ENCODE peak calls at places on chromosomes 16 and 17, in six cellular contexts. T is HCT116, O is suprapubic skin, G is sigmoid colon, Q is transverse colon, F is stomach. U is an unnamed sample.

GRCh38 chr17:30476726-30477082 is 504 bp upstream of the GOSR1 start:
- DNase-seq in F (no peak), G (no peak), T (no peak), Q (no peak), O (no peak), U (no peak)

GRCh38 chr17:47423406-47424295 is 99.9 kb downstream of the EFCAB13 start:
- DNase-seq in G (peak), F (peak), T (no peak), O (no peak), Q (peak), U (peak)

GRCh38 chr16:14181371-14182050 is 110.4 kb downstream of the MRTFB start:
- DNase-seq in F (no peak), O (no peak), Q (no peak), G (no peak), T (no peak), U (no peak)

GRCh38 chr16:57530104-57530522 is 6.3 kb downstream of the CCDC102A start:
- DNase-seq in G (peak), O (peak), F (no peak), T (no peak), Q (peak), U (no peak)

GRCh38 chr17:6608321-6608720 is 32.2 kb downstream of the KIAA0753 start:
- DNase-seq in Q (no peak), G (no peak), F (no peak), T (peak), O (no peak), U (no peak)

GRCh38 chr16:54400261-54400660 is 113.7 kb upstream of the IRX3 start:
- DNase-seq in Q (no peak), T (no peak), G (no peak), F (no peak), O (no peak), U (no peak)

GRCh38 chr16:4323845-4324478 is 8.1 kb downstream of the GLIS2 start:
- DNase-seq in F (peak), G (peak), O (no peak), Q (peak), T (no peak), U (peak)

GRCh38 chr17:39462644-39463375 is 1.5 kb downstream of the CDK12 start:
- DNase-seq in T (no peak), G (peak), Q (peak), F (no peak), O (peak), U (no peak)

GRCh38 chr17:700504-701094 is 14.0 kb downstream of the VPS53 start:
- DNase-seq in T (peak), O (no peak), G (no peak), F (no peak), Q (no peak), U (no peak)

GRCh38 chr16:89397331-89397861 is 93.0 kb downstream of the ANKRD11 start:
- DNase-seq in G (no peak), F (no peak), Q (no peak), T (no peak), O (no peak), U (no peak)

GRCh38 chr16:49058382-49058781 is 223.3 kb downstream of the CBLN1 start:
- DNase-seq in G (no peak), Q (no peak), F (no peak), T (no peak), O (no peak), U (no peak)

GRCh38 chr17:35981908-35982330 is 622 bp upstream of the CCL16 start:
- DNase-seq in T (no peak), O (no peak), Q (peak), F (no peak), G (no peak), U (no peak)

GRCh38 chr17:39235555-39236221 is 9.9 kb upstream of the STAC2 start:
- DNase-seq in Q (peak), T (peak), O (no peak), G (no peak), F (no peak), U (no peak)

GRCh38 chr17:78497115-78497540 is 80.1 kb downstream of the DNAH17 start:
- DNase-seq in Q (peak), G (peak), F (peak), T (peak), O (no peak), U (peak)

GRCh38 chr17:81713556-81714411 is 1.7 kb downstream of the SLC25A10 start:
- DNase-seq in F (peak), O (no peak), T (no peak), G (peak), Q (peak), U (no peak)

GRCh38 chr17:50767030-50767429 is 288 bp downstream of the ANKRD40CL start:
- DNase-seq in T (no peak), Q (no peak), G (no peak), O (no peak), F (no peak), U (no peak)

GRCh38 chr17:49438439-49438861 is 23.8 kb upstream of the PHB1 start:
- DNase-seq in G (no peak), T (no peak), Q (no peak), F (no peak), O (no peak), U (no peak)

GRCh38 chr17:29210879-29211278 is 30.7 kb upstream of the MYO18A start:
- DNase-seq in G (no peak), Q (no peak), F (no peak), T (no peak), O (no peak), U (no peak)

GRCh38 chr16:11692171-11692570 is 23.9 kb downstream of the SNN start:
- DNase-seq in F (no peak), Q (no peak), G (peak), O (no peak), T (no peak), U (no peak)

GRCh38 chr16:90022209-90023077 is 3.2 kb upstream of the DBNDD1 start:
- DNase-seq in F (peak), T (peak), O (peak), Q (peak), G (peak), U (peak)

GRCh38 chr17:10360578-10360977 is 12.2 kb downstream of the MYH13 start:
- DNase-seq in G (no peak), F (no peak), Q (no peak), O (no peak), T (no peak), U (no peak)

GRCh38 chr17:75228305-75228704 is 22.8 kb downstream of the NUP85 start:
- DNase-seq in T (no peak), Q (no peak), O (no peak), F (no peak), G (no peak), U (no peak)

GRCh38 chr16:57537596-57538234 is 1.3 kb upstream of the CCDC102A start:
- DNase-seq in Q (no peak), O (peak), T (no peak), G (no peak), F (no peak), U (no peak)

GRCh38 chr17:17663160-17664072 is 17.8 kb upstream of the RAI1 start:
- DNase-seq in O (no peak), F (peak), G (peak), Q (peak), T (peak), U (no peak)

GRCh38 chr17:44170135-44170498 is 387 bp upstream of the ASB16 start:
- DNase-seq in T (no peak), F (no peak), G (no peak), O (no peak), Q (no peak), U (no peak)

DNA sequence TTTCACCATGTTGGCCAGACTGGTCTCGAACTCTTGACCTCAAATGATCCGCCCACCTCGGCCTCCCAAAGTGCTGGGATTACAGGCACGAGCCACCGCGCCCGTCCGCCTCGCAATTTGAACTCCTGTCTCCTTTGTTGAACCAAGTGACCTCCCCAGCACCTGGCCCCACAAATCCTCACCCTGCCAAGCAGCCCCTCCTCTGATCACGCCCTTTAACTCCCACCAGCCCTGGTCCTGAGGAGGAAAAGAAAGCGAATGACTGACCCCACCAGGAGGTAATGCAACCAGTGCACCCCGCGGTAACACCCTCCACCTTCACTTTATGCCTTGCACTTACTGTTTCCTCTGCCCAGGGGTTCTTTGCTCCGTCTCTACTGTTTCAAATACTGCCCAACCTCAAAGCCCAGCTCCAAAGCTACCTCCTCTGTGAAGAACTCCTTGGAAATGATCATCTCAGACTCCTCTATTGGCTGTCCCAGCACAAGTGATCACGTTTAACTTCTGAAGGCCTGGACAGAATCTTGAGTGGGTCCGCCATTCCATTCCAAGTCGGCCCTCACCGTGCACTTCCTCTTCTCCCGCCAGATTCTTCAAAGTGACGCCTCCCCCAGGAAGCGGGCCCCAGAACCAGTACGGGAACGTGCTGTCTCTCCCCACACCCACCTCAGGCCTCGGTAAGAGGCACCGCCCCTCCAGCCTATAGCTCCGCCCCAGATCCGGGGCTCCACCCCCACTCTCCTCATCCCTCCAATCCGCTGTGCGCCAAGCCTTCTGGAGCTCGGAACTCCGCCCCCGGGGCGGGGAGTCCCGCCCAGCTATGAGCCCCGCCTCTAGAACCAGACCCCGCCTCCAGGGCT is 4.4 kb downstream of the CD19 start:
- DNase-seq in F (peak), O (peak), G (peak), T (peak), Q (peak), U (peak)
- TF ChIP-seq POLR2AphosphoS5 in F (no peak), O (no peak), G (no peak), T (no peak), Q (no peak), U (no peak)

DNA sequence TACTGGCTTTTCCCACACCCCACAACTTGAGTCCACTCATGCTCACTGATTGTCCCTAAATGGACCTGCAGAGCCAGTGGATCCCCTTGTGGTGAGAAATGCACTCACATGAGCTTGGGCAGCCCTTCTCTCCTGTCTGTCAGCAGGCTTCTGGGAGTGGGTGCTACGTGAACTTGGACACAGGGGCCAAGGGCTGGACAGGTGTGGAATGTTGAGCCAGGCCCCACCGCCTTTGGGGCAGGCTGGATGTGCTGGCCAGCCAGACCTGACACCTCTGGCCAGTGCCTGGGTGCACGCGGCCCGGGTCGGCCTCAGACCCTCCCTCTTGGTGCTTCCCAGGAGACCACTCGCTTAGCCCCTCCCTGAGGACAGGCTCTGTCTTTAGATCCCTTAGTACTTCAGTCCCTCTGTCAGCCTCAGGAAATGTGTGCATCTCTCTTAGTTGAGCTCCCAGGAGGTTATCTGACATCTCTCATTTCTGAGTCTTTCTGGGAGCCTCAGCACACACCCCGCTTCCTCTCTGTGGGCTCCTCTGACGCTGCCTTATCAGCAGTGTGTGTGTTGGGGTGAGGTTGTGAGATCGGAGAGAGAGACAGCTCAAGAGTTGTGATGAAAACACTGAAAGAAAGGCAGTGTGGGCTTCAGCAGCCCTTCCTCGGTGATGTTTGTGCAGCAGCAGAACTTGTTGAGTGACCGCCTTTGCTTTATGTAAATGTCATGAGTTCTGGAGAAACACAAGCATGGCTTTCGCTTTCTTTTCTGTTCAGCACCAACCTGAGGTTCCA is 117.0 kb downstream of the RAB11FIP4 start:
- DNase-seq in G (no peak), T (no peak), F (peak), Q (no peak), O (no peak), U (no peak)
- TF ChIP-seq CTCF in G (no peak), T (peak), F (peak), Q (no peak), O (no peak), U (no peak)

DNA sequence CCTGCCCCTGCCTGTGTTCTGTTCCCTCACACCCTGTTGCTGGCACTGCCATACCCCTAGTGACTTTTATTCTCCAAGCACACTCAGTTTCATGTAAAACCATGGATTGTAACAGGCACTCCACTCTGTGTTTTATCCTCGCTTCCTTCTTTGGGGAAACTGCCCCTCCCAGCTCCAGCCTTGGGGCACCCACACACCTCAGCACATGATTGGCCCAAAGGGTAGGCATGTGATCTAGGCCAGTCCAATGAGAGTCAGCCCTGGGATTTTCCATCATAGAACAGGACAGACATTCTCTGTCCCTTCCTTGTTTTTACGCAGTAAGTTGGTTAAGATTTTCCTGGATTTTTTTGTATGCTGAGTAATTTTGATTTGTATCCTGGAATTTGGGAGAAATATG is 115.4 kb downstream of the C16orf95 start:
- DNase-seq in T (no peak), O (no peak), Q (no peak), G (no peak), F (no peak), U (no peak)
- H3K27ac ChIP-seq in T (no peak), O (no peak), Q (no peak), G (no peak), F (no peak), U (peak)

GRCh38 chr17:62140836-62141235 is 75.8 kb upstream of the MED13 start:
- DNase-seq in F (peak), G (no peak), O (no peak), Q (peak), T (no peak), U (peak)
- TF ChIP-seq POLR2AphosphoS5 in F (no peak), G (no peak), O (no peak), Q (no peak), T (no peak), U (no peak)

GRCh38 chr16:75695708-75696107 is 5.6 kb downstream of the DUXB start:
- DNase-seq in G (no peak), T (peak), F (no peak), Q (no peak), O (no peak), U (no peak)
- TF ChIP-seq CTCF in G (no peak), T (peak), F (no peak), Q (no peak), O (no peak), U (no peak)

GRCh38 chr17:57834146-57834741 is 15.6 kb downstream of the MRPS23 start:
- DNase-seq in Q (no peak), F (peak), T (no peak), O (no peak), G (peak), U (no peak)
- H3K27ac ChIP-seq in Q (no peak), F (peak), T (no peak), O (no peak), G (peak), U (no peak)

GRCh38 chr16:74315059-74315458 is 18.4 kb downstream of the PSMD7 start:
- DNase-seq in G (no peak), O (no peak), T (no peak), Q (no peak), F (no peak), U (no peak)

GRCh38 chr16:74325331-74325730 is 28.7 kb downstream of the PSMD7 start:
- DNase-seq in F (no peak), T (no peak), O (no peak), G (no peak), Q (no peak), U (no peak)

GRCh38 chr16:74321356-74321755 is 24.7 kb downstream of the PSMD7 start:
- DNase-seq in O (no peak), G (no peak), Q (no peak), T (no peak), F (peak), U (no peak)

GRCh38 chr16:74322301-74322710 is 25.7 kb downstream of the PSMD7 start:
- DNase-seq in G (no peak), Q (no peak), T (no peak), F (no peak), O (no peak), U (no peak)

GRCh38 chr16:74320707-74321106 is 24.1 kb downstream of the PSMD7 start:
- DNase-seq in Q (no peak), O (no peak), F (no peak), T (no peak), G (no peak), U (no peak)
- TF ChIP-seq POLR2AphosphoS5 in Q (no peak), O (no peak), F (no peak), T (no peak), G (no peak), U (no peak)

DNA sequence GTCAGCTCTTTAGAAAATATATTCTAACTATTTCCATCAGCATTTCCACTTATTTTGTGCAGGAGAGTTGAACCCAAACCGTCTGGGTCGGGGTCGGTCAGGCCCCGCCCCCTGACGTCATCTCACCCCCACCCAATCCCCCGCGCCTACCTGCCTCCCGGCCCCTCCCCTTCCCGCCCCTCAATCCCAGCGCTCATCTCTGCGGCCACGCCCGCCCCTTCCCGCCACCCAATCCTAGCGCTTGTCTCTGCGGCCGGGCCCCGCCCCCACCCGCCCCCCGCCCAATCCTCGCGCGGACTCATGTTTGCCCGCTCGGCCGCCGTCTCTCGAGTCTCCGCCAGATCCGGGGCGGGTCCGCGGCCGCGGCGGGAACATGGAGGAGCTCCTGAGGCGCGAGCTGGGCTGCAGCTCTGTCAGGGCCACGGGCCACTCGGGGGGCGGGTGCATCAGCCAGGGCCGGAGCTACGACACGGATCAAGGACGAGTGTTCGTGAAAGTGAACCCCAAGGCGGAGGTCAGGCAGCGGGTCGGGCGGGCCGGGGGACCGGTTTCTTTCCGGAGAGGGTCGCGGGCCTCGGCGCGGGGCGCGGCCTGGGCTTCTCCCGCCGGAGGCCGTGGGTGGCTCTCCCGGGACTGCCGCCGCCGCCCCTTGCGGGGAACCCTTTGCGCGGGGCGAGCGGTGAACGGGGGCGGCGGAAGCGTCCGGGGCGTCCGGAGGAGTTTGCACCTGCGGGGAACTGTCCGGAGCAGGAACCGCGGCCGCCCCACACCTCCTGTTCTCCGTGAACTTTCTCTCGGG is at the start of gene FN3KRP:
- DNase-seq in G (peak), F (peak), O (peak), T (peak), Q (peak), U (peak)
- TF ChIP-seq CTCF in G (no peak), F (no peak), O (no peak), T (no peak), Q (no peak), U (no peak)

GRCh38 chr17:69147460-69147859 is 5.8 kb upstream of the ABCA6 start:
- DNase-seq in G (no peak), F (no peak), T (no peak), O (no peak), Q (no peak), U (no peak)

GRCh38 chr17:69144621-69145255 is 3.0 kb upstream of the ABCA6 start:
- DNase-seq in T (no peak), O (no peak), G (no peak), F (no peak), Q (no peak), U (no peak)

GRCh38 chr17:69143683-69144231 is 2.1 kb upstream of the ABCA6 start:
- DNase-seq in O (no peak), F (no peak), T (no peak), G (no peak), Q (no peak), U (no peak)

GRCh38 chr17:69141802-69142472 is at the start of gene ABCA6:
- DNase-seq in G (no peak), O (no peak), Q (no peak), F (no peak), T (no peak), U (no peak)

DNA sequence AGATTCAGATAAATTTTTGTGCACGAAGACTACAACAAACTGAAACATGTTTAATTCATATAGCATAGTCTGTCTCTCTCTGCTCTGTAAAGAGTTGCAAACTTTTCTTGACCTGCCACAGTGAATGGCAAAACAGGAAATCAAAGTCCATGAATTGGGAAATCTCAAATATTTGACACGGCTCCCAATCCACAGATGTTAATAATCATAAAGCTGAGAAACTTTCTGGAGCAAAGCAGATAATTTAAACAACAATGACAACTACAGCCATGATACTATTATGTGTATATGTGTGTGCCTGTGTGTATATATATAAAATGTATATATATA is 743 bp upstream of the ABCA6 start:
- DNase-seq in F (no peak), G (no peak), Q (no peak), T (no peak), O (no peak), U (no peak)
- H3K27ac ChIP-seq in F (peak), G (peak), Q (peak), T (no peak), O (peak), U (peak)

GRCh38 chr17:45172232-45172540 is 10.5 kb downstream of the HEXIM2 start:
- DNase-seq in G (no peak), T (no peak), F (no peak), O (no peak), Q (no peak), U (no peak)

GRCh38 chr17:45171338-45172231 is 9.9 kb downstream of the HEXIM2 start:
- DNase-seq in T (no peak), Q (peak), O (peak), F (peak), G (peak), U (peak)

GRCh38 chr17:45170280-45170975 is 8.8 kb downstream of the HEXIM2 start:
- DNase-seq in T (no peak), G (no peak), F (no peak), O (no peak), Q (no peak), U (no peak)

GRCh38 chr17:45170976-45171337 is 9.3 kb downstream of the HEXIM2 start:
- DNase-seq in T (peak), G (peak), O (peak), Q (peak), F (peak), U (peak)

GRCh38 chr17:45172541-45173286 is 11.0 kb downstream of the HEXIM2 start:
- DNase-seq in G (peak), O (peak), T (peak), Q (peak), F (peak), U (peak)
- TF ChIP-seq POLR2AphosphoS5 in G (no peak), O (no peak), T (peak), Q (no peak), F (no peak), U (no peak)